ENCODE peak calls at places on chromosomes 3 and 15, in four cellular contexts. U is IMR-90, B is K562, S is GM12878. N is an unnamed sample.

GRCh38 chr3:57959407-57960173 is 48.6 kb upstream of the FLNB start:
- DNase-seq in U (peak), B (no peak), S (no peak), N (peak)

GRCh38 chr3:151228291-151229125 is 25.5 kb upstream of the GPR171 start:
- DNase-seq in U (peak), B (no peak), S (no peak), N (peak)

GRCh38 chr3:127496256-127496655 is 94.3 kb downstream of the TPRA1 start:
- DNase-seq in U (no peak), B (no peak), S (no peak), N (no peak)

GRCh38 chr3:179410317-179410716 is 41.0 kb downstream of the GNB4 start:
- DNase-seq in U (peak), B (peak), S (no peak), N (no peak)

GRCh38 chr3:160588023-160588422 is 22.7 kb upstream of the KPNA4 start:
- DNase-seq in U (no peak), B (no peak), S (no peak), N (no peak)

GRCh38 chr3:115146032-115146417 is 1.1 kb downstream of the ZBTB20 start:
- DNase-seq in U (peak), B (peak), S (no peak), N (peak)

GRCh38 chr3:148847351-148847750 is 17.7 kb upstream of the CPA3 start:
- DNase-seq in U (peak), B (no peak), S (no peak), N (no peak)

GRCh38 chr15:35019401-35020327 is 31.6 kb upstream of the ZNF770 start:
- DNase-seq in U (peak), B (peak), S (no peak), N (no peak)

GRCh38 chr15:63668601-63669000 is 71.4 kb downstream of the FBXL22 start:
- DNase-seq in U (no peak), B (no peak), S (no peak), N (no peak)

GRCh38 chr3:11322931-11323330 is 50.7 kb downstream of the ATG7 start:
- DNase-seq in U (no peak), B (no peak), S (no peak), N (no peak)

GRCh38 chr3:107443461-107443860 is 66.2 kb downstream of the CCDC54 start:
- DNase-seq in U (no peak), B (no peak), S (no peak), N (no peak)

GRCh38 chr3:194573680-194574437 is 59.4 kb downstream of the TMEM44 start:
- DNase-seq in U (peak), B (peak), S (no peak), N (peak)

GRCh38 chr15:58536414-58536813 is 104.6 kb downstream of the LIPC start:
- DNase-seq in U (no peak), B (no peak), S (no peak), N (no peak)

GRCh38 chr3:29170894-29171582 is 109.8 kb upstream of the RBMS3 start:
- DNase-seq in U (peak), B (no peak), S (no peak), N (peak)

GRCh38 chr3:65439641-65440040 is 599.1 kb downstream of the MAGI1 start:
- DNase-seq in U (peak), B (peak), S (no peak), N (peak)

GRCh38 chr15:71089801-71090200 is 25.5 kb upstream of the THSD4 start:
- DNase-seq in U (no peak), B (no peak), S (no peak), N (no peak)

GRCh38 chr15:41577863-41578735 is 19.1 kb downstream of the TYRO3 start:
- DNase-seq in U (no peak), B (no peak), S (no peak), N (no peak)

GRCh38 chr3:67848299-67848698 is 193.9 kb upstream of the SUCLG2 start:
- DNase-seq in U (no peak), B (no peak), S (no peak), N (no peak)

GRCh38 chr3:134796313-134797079 is 1.4 kb downstream of the EPHB1 start:
- DNase-seq in U (no peak), B (no peak), S (no peak), N (peak)

GRCh38 chr3:127911421-127911931 is 3.6 kb upstream of the KBTBD12 start:
- DNase-seq in U (no peak), B (no peak), S (no peak), N (no peak)

GRCh38 chr15:39922450-39923092 is 2.5 kb upstream of the GPR176 start:
- DNase-seq in U (no peak), B (no peak), S (no peak), N (no peak)

GRCh38 chr15:77251662-77252061 is 168.2 kb downstream of the PEAK1 start:
- DNase-seq in U (peak), B (peak), S (no peak), N (peak)
- TF ChIP-seq FOS in U (no peak), B (no peak), S (no peak), N (no peak)

GRCh38 chr3:197446713-197447455 is 108.9 kb downstream of the BDH1 start:
- DNase-seq in U (no peak), B (no peak), S (no peak), N (no peak)
- H2AFZ ChIP-seq in U (peak), B (no peak), S (no peak), N (no peak)

GRCh38 chr3:154745925-154746324 is 315.9 kb upstream of the GPR149 start:
- DNase-seq in U (no peak), B (peak), S (no peak), N (no peak)
- TF ChIP-seq CTCF in U (no peak), B (peak), S (no peak), N (no peak)

DNA sequence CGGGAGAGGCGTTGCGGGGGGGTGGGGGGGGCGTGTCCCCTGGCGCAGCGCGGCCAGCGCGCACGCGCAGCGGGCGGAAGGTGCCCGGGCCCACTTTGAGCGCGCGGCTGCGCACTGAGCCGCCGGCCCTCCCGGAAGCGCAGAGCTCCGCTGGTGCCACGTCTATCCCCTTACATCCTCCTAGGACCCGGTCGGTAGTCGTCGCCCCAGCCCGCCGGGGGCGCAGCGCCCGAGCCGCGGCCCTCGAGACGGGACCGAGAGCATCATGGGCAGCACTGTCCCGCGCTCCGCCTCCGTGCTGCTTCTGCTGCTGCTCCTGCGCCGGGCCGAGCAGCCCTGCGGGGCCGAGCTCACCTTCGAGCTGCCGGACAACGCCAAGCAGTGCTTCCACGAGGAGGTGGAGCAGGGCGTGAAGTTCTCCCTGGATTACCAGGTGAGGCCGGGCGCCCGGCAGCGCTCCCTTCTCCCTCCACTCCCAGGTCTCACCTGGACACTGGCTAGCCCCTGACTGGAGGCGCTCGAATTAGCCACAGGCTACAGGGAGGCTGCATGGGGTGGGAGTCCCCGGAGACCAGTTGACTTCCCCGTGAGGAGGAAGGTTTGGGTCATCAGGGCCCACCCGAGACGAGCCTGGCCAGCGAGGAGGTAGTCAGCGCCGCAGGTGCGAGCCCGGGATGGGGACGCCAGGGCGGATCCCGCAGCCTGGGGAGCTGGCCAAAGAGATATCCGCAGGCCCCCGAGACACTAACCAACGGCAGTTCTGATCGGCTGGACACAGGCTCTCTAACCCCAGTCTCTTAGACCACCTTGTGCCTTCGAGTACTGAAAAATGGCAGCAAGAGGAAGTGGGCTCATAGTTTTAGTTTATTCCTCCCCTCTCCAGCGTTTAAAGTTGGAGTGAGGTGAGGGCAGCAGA is at the start of gene TMED3:
- DNase-seq in U (peak), B (peak), S (peak), N (peak)
- TF ChIP-seq FOS in U (no peak), B (no peak), S (no peak), N (no peak)

DNA sequence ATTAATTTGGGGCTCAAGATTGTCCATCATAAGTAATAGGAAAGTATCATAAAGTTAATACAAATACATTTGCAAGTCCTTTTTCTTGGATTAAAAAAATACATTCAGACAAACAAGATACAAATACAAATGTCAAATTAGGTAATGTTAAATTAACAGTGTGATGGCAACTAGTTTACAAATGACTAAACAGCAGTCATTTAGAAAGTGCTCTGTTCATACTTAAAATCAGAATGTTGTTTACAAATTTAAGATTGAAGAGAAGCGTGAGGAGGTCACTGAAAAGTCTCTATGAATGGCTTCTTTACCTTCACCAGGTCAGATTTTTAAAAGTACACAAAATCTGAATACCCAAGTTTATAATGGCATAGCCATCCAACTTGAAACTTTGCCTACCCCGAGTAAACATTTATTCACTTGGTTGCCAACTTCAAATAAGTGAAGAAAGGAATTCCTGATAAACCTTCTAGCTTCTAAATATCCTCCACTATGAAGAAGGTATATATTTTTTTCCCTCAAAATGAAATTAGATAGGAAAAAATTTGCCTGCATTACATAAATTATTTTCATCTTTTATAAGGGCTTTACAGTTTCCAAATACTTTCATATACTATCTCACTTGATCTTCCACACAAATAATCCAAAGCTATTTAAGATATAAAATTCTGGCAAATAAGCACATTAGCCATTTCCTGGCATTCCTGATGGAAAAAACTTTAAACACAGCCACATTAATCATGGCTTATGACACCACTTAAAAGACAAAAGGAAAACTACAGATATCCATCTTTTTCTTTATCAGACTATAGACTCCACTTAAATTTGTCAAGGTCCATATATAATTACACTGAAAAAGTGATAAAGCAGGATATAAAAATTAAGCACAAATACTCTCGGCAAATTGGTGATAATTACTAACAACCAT is 11.5 kb upstream of the NEK10 start:
- DNase-seq in U (no peak), B (no peak), S (no peak), N (peak)
- H2AFZ ChIP-seq in U (no peak), B (no peak), S (no peak), N (no peak)

GRCh38 chr15:88274534-88275460 is 18.3 kb upstream of the NTRK3 start:
- DNase-seq in U (peak), B (peak), S (no peak), N (peak)
- TF ChIP-seq CTCF in U (peak), B (peak), S (peak), N (peak)

DNA sequence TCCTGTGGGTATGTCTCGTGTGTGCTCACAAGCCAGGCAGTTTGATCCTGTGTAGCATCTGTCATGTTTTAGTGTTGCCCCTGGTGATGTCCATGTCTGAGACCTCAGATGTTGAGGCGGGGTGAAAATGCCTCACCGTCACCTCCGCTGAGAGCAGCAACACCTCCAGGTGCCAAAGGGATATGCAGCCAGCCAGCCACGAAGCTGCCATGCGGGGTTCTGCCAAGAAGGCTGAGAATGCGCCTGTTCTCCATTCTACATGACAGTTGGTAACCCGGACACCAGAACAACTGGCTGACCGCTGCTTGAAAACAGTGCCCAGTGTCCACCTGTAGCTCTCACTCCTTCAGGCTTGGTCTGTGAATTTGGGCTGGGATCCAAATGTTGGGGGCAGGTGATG is 253.8 kb downstream of the TLE3 start:
- DNase-seq in U (no peak), B (no peak), S (no peak), N (no peak)
- TF ChIP-seq FOS in U (no peak), B (no peak), S (no peak), N (no peak)

DNA sequence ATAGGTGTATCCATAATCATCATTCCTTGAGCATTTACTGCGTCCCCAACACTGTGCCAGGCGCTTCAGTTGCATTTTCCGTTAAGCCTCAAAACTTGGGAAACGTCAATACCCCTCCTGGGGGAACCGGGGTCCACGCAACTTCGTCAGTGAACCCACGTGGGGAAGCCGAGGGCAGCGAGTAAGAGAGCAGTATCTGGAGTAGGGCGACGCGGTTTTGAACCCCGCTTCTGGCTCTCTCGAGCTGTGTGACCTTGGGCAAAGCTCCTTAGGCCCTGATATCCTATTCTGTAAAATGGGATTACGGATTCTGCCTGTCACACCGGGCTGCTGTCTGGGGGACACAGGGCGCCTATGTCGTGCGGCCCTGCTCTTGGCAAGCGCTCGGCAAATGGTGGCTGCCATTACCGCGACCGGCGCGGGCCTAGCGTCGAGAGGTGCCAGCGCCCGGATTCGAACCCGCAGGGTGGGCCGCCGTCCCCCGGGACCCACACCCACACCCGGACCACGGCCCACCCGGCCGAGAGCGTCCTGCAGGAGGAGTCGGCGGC is 590 bp downstream of the POLG start:
- DNase-seq in U (no peak), B (no peak), S (no peak), N (no peak)
- H2AFZ ChIP-seq in U (peak), B (peak), S (peak), N (peak)

GRCh38 chr15:88467935-88468528 is 524 bp downstream of the MRPS11 start:
- DNase-seq in U (peak), B (peak), S (no peak), N (peak)
- TF ChIP-seq CTCF in U (peak), B (peak), S (peak), N (peak)